ENCODE peak calls at places on chromosome 11, in seven cellular contexts. S, B, T, A, V, F and W are unnamed samples.

GRCh38 chr11:89168396-89168795 is 9.3 kb upstream of the TYR start:
- DNase-seq in B (no peak), S (no peak), V (no peak), F (no peak), T (no peak), A (no peak), W (no peak)

GRCh38 chr11:6825333-6825744 is 20.1 kb upstream of the OR10A5 start:
- DNase-seq in T (no peak), B (no peak), V (no peak), A (no peak), S (no peak), F (no peak), W (no peak)

GRCh38 chr11:11078344-11078743 is 220.5 kb upstream of the ZBED5 start:
- DNase-seq in V (no peak), T (peak; percentile 40), F (no peak), A (no peak), S (peak; percentile 10), B (peak; percentile 2), W (no peak)

GRCh38 chr11:5831196-5831829 is 10.4 kb downstream of the OR52E6 start:
- DNase-seq in B (no peak), V (no peak), F (no peak), T (no peak), A (no peak), S (no peak), W (no peak)

GRCh38 chr11:27926981-27927481 is 180.9 kb downstream of the KIF18A start:
- DNase-seq in V (no peak), F (no peak), S (peak; percentile 79), T (peak; percentile 29), B (peak; percentile 93), A (peak; percentile 88), W (no peak)

GRCh38 chr11:111320728-111321568 is 22.6 kb downstream of the POU2AF3 start:
- DNase-seq in A (no peak), F (no peak), S (no peak), B (no peak), T (no peak), V (no peak), W (no peak)

GRCh38 chr11:59574932-59575904 is 40.4 kb downstream of the OSBP start:
- DNase-seq in F (no peak), B (no peak), T (no peak), V (no peak), S (no peak), A (no peak), W (no peak)

GRCh38 chr11:116882386-116882785 is 45.0 kb upstream of the APOA1 start:
- DNase-seq in A (peak; percentile 72), T (no peak), V (no peak), B (peak; percentile 83), S (peak; percentile 40), F (no peak), W (no peak)

GRCh38 chr11:60064115-60064514 is 7.7 kb downstream of the MS4A3 start:
- DNase-seq in T (no peak), S (no peak), A (no peak), V (no peak), F (no peak), B (no peak), W (no peak)

GRCh38 chr11:34830648-34831047 is 85.5 kb downstream of the APIP start:
- DNase-seq in B (peak; percentile 15), V (peak; percentile 55), F (no peak), A (no peak), T (no peak), S (no peak), W (no peak)

GRCh38 chr11:19353287-19353686 is 112.5 kb upstream of the E2F8 start:
- DNase-seq in A (no peak), T (no peak), S (no peak), B (no peak), V (no peak), F (no peak), W (no peak)

GRCh38 chr11:96798445-96798844 is 408.6 kb downstream of the JRKL start:
- DNase-seq in B (no peak), F (no peak), A (no peak), V (no peak), S (no peak), T (no peak), W (no peak)

GRCh38 chr11:57792060-57792541 is 30.5 kb downstream of the CTNND1 start:
- DNase-seq in V (peak; percentile 74), S (peak; percentile 43), T (no peak), A (no peak), B (peak; percentile 39), F (peak; percentile 98), W (no peak)

GRCh38 chr11:116731097-116731761 is 41.6 kb downstream of the BUD13 start:
- DNase-seq in B (peak; percentile 45), V (no peak), F (no peak), T (no peak), A (no peak), S (no peak), W (peak; percentile 48)

GRCh38 chr11:77044886-77045285 is 10.7 kb downstream of the B3GNT6 start:
- DNase-seq in A (no peak), S (no peak), B (no peak), T (no peak), V (no peak), F (no peak), W (no peak)

GRCh38 chr11:78381867-78382266 is 35.8 kb downstream of the GAB2 start:
- DNase-seq in B (no peak), A (no peak), S (no peak), T (no peak), F (no peak), V (no peak), W (no peak)

GRCh38 chr11:79440451-79441158 is at the start of gene TENM4:
- DNase-seq in F (peak; percentile 80), S (no peak), T (peak; percentile 28), B (peak; percentile 90), V (peak; percentile 59), A (peak; percentile 80), W (peak; percentile 65)

GRCh38 chr11:132914600-132914999 is 617.7 kb downstream of the OPCML start:
- DNase-seq in V (no peak), B (no peak), A (no peak), T (no peak), S (no peak), F (no peak), W (no peak)

GRCh38 chr11:114149689-114150407 is 90.3 kb downstream of the ZBTB16 start:
- DNase-seq in T (no peak), A (no peak), F (no peak), S (no peak), V (no peak), B (no peak), W (no peak)

GRCh38 chr11:89381094-89381493 is 110.1 kb downstream of the NOX4 start:
- DNase-seq in S (peak; percentile 96), V (no peak), A (peak; percentile 97), B (peak; percentile 95), T (peak; percentile 7), F (peak; percentile 9), W (no peak)

GRCh38 chr11:133966924-133967598 is 10.3 kb upstream of the IGSF9B start:
- DNase-seq in F (peak; percentile 82), T (peak; percentile 22), B (no peak), V (peak; percentile 70), S (no peak), A (no peak), W (peak; percentile 49)

GRCh38 chr11:64914123-64914522 is 2.9 kb downstream of the ATG2A start:
- DNase-seq in F (no peak), T (no peak), B (no peak), V (no peak), A (no peak), S (no peak), W (no peak)

GRCh38 chr11:119493712-119494111 is 70.7 kb upstream of the THY1 start:
- DNase-seq in V (no peak), T (no peak), F (no peak), B (no peak), A (peak; percentile 23), S (peak; percentile 10), W (no peak)

GRCh38 chr11:108698844-108699642 is 34.2 kb downstream of the DDX10 start:
- DNase-seq in F (no peak), T (no peak), V (no peak), A (peak; percentile 91), B (no peak), S (no peak), W (no peak)

GRCh38 chr11:110948112-110948511 is 235.9 kb upstream of the ARHGAP20 start:
- DNase-seq in T (no peak), F (no peak), V (no peak), S (no peak), B (peak; percentile 46), A (no peak), W (no peak)

GRCh38 chr11:118263694-118264567 is at the start of gene MPZL2:
- DNase-seq in V (peak; percentile 20), T (no peak), A (peak; percentile 97), S (no peak), F (peak; percentile 83), B (no peak), W (no peak)

GRCh38 chr11:65642014-65642671 is 4.2 kb downstream of the SIPA1 start:
- DNase-seq in S (no peak), T (no peak), V (no peak), F (peak; percentile 79), B (no peak), A (no peak), W (no peak)

GRCh38 chr11:84144531-84144930 is 858.4 kb upstream of the CCDC90B start:
- DNase-seq in T (no peak), F (no peak), V (no peak), A (no peak), S (no peak), B (no peak), W (no peak)

GRCh38 chr11:84142411-84142810 is 856.2 kb upstream of the CCDC90B start:
- DNase-seq in B (no peak), S (no peak), A (no peak), F (no peak), V (no peak), T (no peak), W (no peak)

GRCh38 chr11:84146826-84147225 is 860.7 kb upstream of the CCDC90B start:
- DNase-seq in F (no peak), S (no peak), T (no peak), B (no peak), V (no peak), A (no peak), W (no peak)
- TF ChIP-seq CTCF in F (no peak), S (no peak), T (no peak), B (no peak), V (no peak), A (no peak), W (no peak)

GRCh38 chr11:72333657-72334056 is 89.7 kb upstream of the PHOX2A start:
- DNase-seq in V (no peak), F (no peak), S (no peak), T (peak; percentile 6), A (no peak), B (peak; percentile 32), W (no peak)
- TF ChIP-seq CTCF in V (no peak), F (no peak), S (peak; percentile 40), T (no peak), A (no peak), B (peak; percentile 21), W (peak; percentile 35)

DNA sequence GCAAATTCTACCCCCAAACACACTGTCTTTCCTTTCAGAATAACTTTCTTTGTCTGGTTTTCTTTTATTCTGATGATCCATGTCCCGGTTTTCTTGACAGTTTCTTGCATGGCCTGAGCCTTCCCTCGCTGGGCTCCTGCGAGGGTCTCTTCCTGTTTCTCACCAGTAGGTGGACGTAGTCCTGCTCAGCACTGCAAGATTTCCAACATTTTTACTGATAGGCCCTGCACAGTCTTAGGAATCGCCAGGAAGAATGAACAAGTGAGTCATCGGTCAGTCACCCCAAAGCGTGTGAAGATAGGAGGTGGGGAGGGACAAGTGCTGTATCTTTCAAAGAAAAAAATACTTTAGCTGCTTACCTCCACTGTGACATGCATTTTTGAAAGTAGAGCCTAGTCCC is 16.9 kb upstream of the KIRREL3 start:
- DNase-seq in B (peak; percentile 63), A (peak; percentile 46), S (peak; percentile 60), F (no peak), T (peak; percentile 81), V (no peak), W (peak; percentile 36)
- TF ChIP-seq CTCF in B (peak; percentile 70), A (peak; percentile 25), S (peak; percentile 84), F (no peak), T (peak; percentile 41), V (no peak), W (peak; percentile 60)

GRCh38 chr11:93089474-93090102 is 108.2 kb downstream of the SLC36A4 start:
- DNase-seq in A (peak; percentile 65), V (no peak), F (no peak), B (peak; percentile 52), T (peak; percentile 43), S (peak; percentile 60), W (no peak)
- TF ChIP-seq CTCF in A (peak; percentile 65), V (peak; percentile 53), F (no peak), B (peak; percentile 69), T (peak; percentile 32), S (peak; percentile 76), W (peak; percentile 58)